ENCODE peak calls at places on chromosomes 13 and 19, in five cellular contexts. S is thoracic aorta; O is activated T-helper 1 cell treated with anti-CD3 and anti-CD28 coated beads, Interleukin-12 subunit alpha, Interleukin-12 subunit beta, Interleukin-2, Interleukin-4 antibody, amounts not matched to agents 30 ng/mL and 10 ng/mL and 1 ng/mL, durations not matched to agents 14 hours and 24 hours and 36 hours; M is body of pancreas; N is EL. W is an unnamed sample.

GRCh38 chr13:79417741-79418140 is 11.7 kb upstream of the RBM26 start:
- DNase-seq in S (no peak), O (no peak), M (no peak), N (no peak), W (no peak)

GRCh38 chr19:33740811-33741396 is 55.8 kb upstream of the KCTD15 start:
- DNase-seq in S (no peak), O (no peak), M (peak; percentile 23), N (peak; percentile 26), W (no peak)

GRCh38 chr13:50227356-50227755 is 212.1 kb downstream of the KCNRG start:
- DNase-seq in S (no peak), O (no peak), M (no peak), N (no peak), W (no peak)

GRCh38 chr13:91185294-91185863 is 162.1 kb upstream of the MIR17HG start:
- DNase-seq in S (no peak), O (no peak), M (no peak), N (no peak), W (peak; percentile 61)

GRCh38 chr19:33376423-33376822 is 2.9 kb downstream of the CEBPG start:
- DNase-seq in S (peak; percentile 66), O (no peak), M (peak; percentile 68), N (peak; percentile 91), W (no peak)

GRCh38 chr19:47994209-47994802 is at the start of gene ELSPBP1:
- DNase-seq in S (no peak), O (no peak), M (no peak), N (no peak), W (no peak)

GRCh38 chr13:77118134-77118533 is 91.2 kb upstream of the FBXL3 start:
- DNase-seq in S (no peak), O (no peak), M (no peak), N (no peak), W (no peak)

GRCh38 chr19:3068071-3068470 is 5.8 kb upstream of the TLE5 start:
- DNase-seq in S (no peak), O (no peak), M (peak; percentile 75), N (no peak), W (no peak)

GRCh38 chr13:30165071-30165470 is 142.3 kb downstream of the KATNAL1 start:
- DNase-seq in S (no peak), O (no peak), M (no peak), N (no peak), W (no peak)

GRCh38 chr13:80164451-80164850 is 176.5 kb downstream of the SPRY2 start:
- DNase-seq in S (no peak), O (no peak), M (no peak), N (no peak), W (no peak)

GRCh38 chr13:22596157-22596863 is 584.5 kb upstream of the SGCG start:
- DNase-seq in S (no peak), O (no peak), M (no peak), N (no peak), W (no peak)

GRCh38 chr19:38596057-38596981 is 21.4 kb downstream of the MAP4K1 start:
- DNase-seq in S (no peak), O (no peak), M (peak; percentile 79), N (peak; percentile 18), W (no peak)

GRCh38 chr19:40006273-40006691 is 9.4 kb downstream of the ZNF546 start:
- DNase-seq in S (no peak), O (no peak), M (no peak), N (peak; percentile 92), W (no peak)

GRCh38 chr13:107581009-107581408 is 634.3 kb downstream of the LIG4 start:
- DNase-seq in S (no peak), O (no peak), M (no peak), N (no peak), W (no peak)

W was measured in hippocampal formation.